ENCODE peak calls at places on chromosome 13, in five cellular contexts. One of them, this sample, is unnamed.

GRCh38 chr13:42892760-42893159 is 99.3 kb downstream of the EPSTI1 start:
- DNase-seq in GM12892: no peak
- DNase-seq in activated CD4-positive, alpha-beta T cell treated with anti-CD3 and anti-CD28 coated beads, Interleukin-2, amount 50 U/mL, for 24 hours: no peak
- DNase-seq in stimulated activated CD8-positive, alpha-beta memory T cell treated with anti-CD3 and anti-CD28 coated beads, Interleukin-15, amount 100 ng/mL, for 24 hours: no peak
- DNase-seq in tibial nerve: no peak
- DNase-seq in this sample: no peak

GRCh38 chr13:88303605-88304004 is 632.4 kb downstream of the SLITRK5 start:
- DNase-seq in GM12892: no peak
- DNase-seq in activated CD4-positive, alpha-beta T cell treated with anti-CD3 and anti-CD28 coated beads, Interleukin-2, amount 50 U/mL, for 24 hours: no peak
- DNase-seq in stimulated activated CD8-positive, alpha-beta memory T cell treated with anti-CD3 and anti-CD28 coated beads, Interleukin-15, amount 100 ng/mL, for 24 hours: no peak
- DNase-seq in tibial nerve: no peak
- DNase-seq in this sample: no peak

GRCh38 chr13:59112375-59112774 is 1051.4 kb downstream of the DIAPH3 start:
- DNase-seq in GM12892: no peak
- DNase-seq in stimulated activated CD8-positive, alpha-beta memory T cell treated with anti-CD3 and anti-CD28 coated beads, Interleukin-15, amount 100 ng/mL, for 24 hours: no peak
- DNase-seq in tibial nerve: no peak
- DNase-seq in activated CD4-positive, alpha-beta T cell treated with anti-CD3 and anti-CD28 coated beads, Interleukin-2, amount 50 U/mL, for 24 hours: no peak
- DNase-seq in this sample: no peak

GRCh38 chr13:113646921-113647340 is 11.1 kb downstream of the ATP4B start:
- DNase-seq in tibial nerve: peak
- DNase-seq in stimulated activated CD8-positive, alpha-beta memory T cell treated with anti-CD3 and anti-CD28 coated beads, Interleukin-15, amount 100 ng/mL, for 24 hours: no peak
- DNase-seq in GM12892: no peak
- DNase-seq in activated CD4-positive, alpha-beta T cell treated with anti-CD3 and anti-CD28 coated beads, Interleukin-2, amount 50 U/mL, for 24 hours: no peak
- DNase-seq in this sample: peak

GRCh38 chr13:26219726-26220125 is 2.4 kb downstream of the RNF6 start:
- DNase-seq in tibial nerve: no peak
- DNase-seq in activated CD4-positive, alpha-beta T cell treated with anti-CD3 and anti-CD28 coated beads, Interleukin-2, amount 50 U/mL, for 24 hours: no peak
- DNase-seq in GM12892: no peak
- DNase-seq in stimulated activated CD8-positive, alpha-beta memory T cell treated with anti-CD3 and anti-CD28 coated beads, Interleukin-15, amount 100 ng/mL, for 24 hours: no peak
- DNase-seq in this sample: no peak

GRCh38 chr13:40445557-40445990 is 220.9 kb downstream of the FOXO1 start:
- DNase-seq in activated CD4-positive, alpha-beta T cell treated with anti-CD3 and anti-CD28 coated beads, Interleukin-2, amount 50 U/mL, for 24 hours: no peak
- DNase-seq in tibial nerve: no peak
- DNase-seq in stimulated activated CD8-positive, alpha-beta memory T cell treated with anti-CD3 and anti-CD28 coated beads, Interleukin-15, amount 100 ng/mL, for 24 hours: no peak
- DNase-seq in GM12892: peak
- DNase-seq in this sample: no peak

GRCh38 chr13:88031980-88032562 is 360.9 kb downstream of the SLITRK5 start:
- DNase-seq in activated CD4-positive, alpha-beta T cell treated with anti-CD3 and anti-CD28 coated beads, Interleukin-2, amount 50 U/mL, for 24 hours: no peak
- DNase-seq in GM12892: no peak
- DNase-seq in stimulated activated CD8-positive, alpha-beta memory T cell treated with anti-CD3 and anti-CD28 coated beads, Interleukin-15, amount 100 ng/mL, for 24 hours: no peak
- DNase-seq in tibial nerve: no peak
- DNase-seq in this sample: no peak

GRCh38 chr13:33931397-33931987 is 113.5 kb downstream of the RFC3 start:
- DNase-seq in activated CD4-positive, alpha-beta T cell treated with anti-CD3 and anti-CD28 coated beads, Interleukin-2, amount 50 U/mL, for 24 hours: no peak
- DNase-seq in GM12892: no peak
- DNase-seq in tibial nerve: no peak
- DNase-seq in stimulated activated CD8-positive, alpha-beta memory T cell treated with anti-CD3 and anti-CD28 coated beads, Interleukin-15, amount 100 ng/mL, for 24 hours: no peak
- DNase-seq in this sample: no peak

GRCh38 chr13:39603424-39603947 is 493 bp upstream of the LHFPL6 start:
- DNase-seq in stimulated activated CD8-positive, alpha-beta memory T cell treated with anti-CD3 and anti-CD28 coated beads, Interleukin-15, amount 100 ng/mL, for 24 hours: no peak
- DNase-seq in tibial nerve: no peak
- DNase-seq in activated CD4-positive, alpha-beta T cell treated with anti-CD3 and anti-CD28 coated beads, Interleukin-2, amount 50 U/mL, for 24 hours: no peak
- DNase-seq in GM12892: no peak
- DNase-seq in this sample: no peak

GRCh38 chr13:71515639-71516038 is 351.4 kb downstream of the DACH1 start:
- DNase-seq in activated CD4-positive, alpha-beta T cell treated with anti-CD3 and anti-CD28 coated beads, Interleukin-2, amount 50 U/mL, for 24 hours: no peak
- DNase-seq in tibial nerve: no peak
- DNase-seq in stimulated activated CD8-positive, alpha-beta memory T cell treated with anti-CD3 and anti-CD28 coated beads, Interleukin-15, amount 100 ng/mL, for 24 hours: no peak
- DNase-seq in GM12892: no peak
- DNase-seq in this sample: no peak

GRCh38 chr13:83452292-83452950 is 429.9 kb downstream of the SLITRK1 start:
- DNase-seq in GM12892: no peak
- DNase-seq in activated CD4-positive, alpha-beta T cell treated with anti-CD3 and anti-CD28 coated beads, Interleukin-2, amount 50 U/mL, for 24 hours: no peak
- DNase-seq in stimulated activated CD8-positive, alpha-beta memory T cell treated with anti-CD3 and anti-CD28 coated beads, Interleukin-15, amount 100 ng/mL, for 24 hours: no peak
- DNase-seq in tibial nerve: no peak
- DNase-seq in this sample: no peak

GRCh38 chr13:32911506-32911905 is 104.7 kb upstream of the KL start:
- DNase-seq in GM12892: peak
- DNase-seq in tibial nerve: no peak
- DNase-seq in stimulated activated CD8-positive, alpha-beta memory T cell treated with anti-CD3 and anti-CD28 coated beads, Interleukin-15, amount 100 ng/mL, for 24 hours: no peak
- DNase-seq in activated CD4-positive, alpha-beta T cell treated with anti-CD3 and anti-CD28 coated beads, Interleukin-2, amount 50 U/mL, for 24 hours: no peak
- DNase-seq in this sample: no peak

GRCh38 chr13:99124695-99125334 is 75.8 kb upstream of the UBAC2 start:
- DNase-seq in activated CD4-positive, alpha-beta T cell treated with anti-CD3 and anti-CD28 coated beads, Interleukin-2, amount 50 U/mL, for 24 hours: no peak
- DNase-seq in GM12892: no peak
- DNase-seq in tibial nerve: no peak
- DNase-seq in stimulated activated CD8-positive, alpha-beta memory T cell treated with anti-CD3 and anti-CD28 coated beads, Interleukin-15, amount 100 ng/mL, for 24 hours: no peak
- DNase-seq in this sample: no peak

GRCh38 chr13:69595181-69595580 is 512.4 kb upstream of the ATXN8OS start:
- DNase-seq in tibial nerve: no peak
- DNase-seq in activated CD4-positive, alpha-beta T cell treated with anti-CD3 and anti-CD28 coated beads, Interleukin-2, amount 50 U/mL, for 24 hours: no peak
- DNase-seq in GM12892: no peak
- DNase-seq in stimulated activated CD8-positive, alpha-beta memory T cell treated with anti-CD3 and anti-CD28 coated beads, Interleukin-15, amount 100 ng/mL, for 24 hours: no peak
- DNase-seq in this sample: no peak

GRCh38 chr13:91664036-91664435 is 265.6 kb downstream of the GPC5 start:
- DNase-seq in activated CD4-positive, alpha-beta T cell treated with anti-CD3 and anti-CD28 coated beads, Interleukin-2, amount 50 U/mL, for 24 hours: no peak
- DNase-seq in GM12892: no peak
- DNase-seq in tibial nerve: no peak
- DNase-seq in stimulated activated CD8-positive, alpha-beta memory T cell treated with anti-CD3 and anti-CD28 coated beads, Interleukin-15, amount 100 ng/mL, for 24 hours: no peak
- DNase-seq in this sample: no peak

GRCh38 chr13:41505209-41505835 is 48.0 kb downstream of the RGCC start:
- DNase-seq in stimulated activated CD8-positive, alpha-beta memory T cell treated with anti-CD3 and anti-CD28 coated beads, Interleukin-15, amount 100 ng/mL, for 24 hours: no peak
- DNase-seq in tibial nerve: no peak
- DNase-seq in activated CD4-positive, alpha-beta T cell treated with anti-CD3 and anti-CD28 coated beads, Interleukin-2, amount 50 U/mL, for 24 hours: no peak
- DNase-seq in GM12892: no peak
- DNase-seq in this sample: no peak

GRCh38 chr13:20405691-20406090 is 120.0 kb downstream of the CRYL1 start:
- DNase-seq in activated CD4-positive, alpha-beta T cell treated with anti-CD3 and anti-CD28 coated beads, Interleukin-2, amount 50 U/mL, for 24 hours: no peak
- DNase-seq in stimulated activated CD8-positive, alpha-beta memory T cell treated with anti-CD3 and anti-CD28 coated beads, Interleukin-15, amount 100 ng/mL, for 24 hours: no peak
- DNase-seq in tibial nerve: no peak
- DNase-seq in GM12892: no peak
- DNase-seq in this sample: no peak

GRCh38 chr13:66076417-66076816 is 1153.7 kb downstream of the PCDH9 start:
- DNase-seq in activated CD4-positive, alpha-beta T cell treated with anti-CD3 and anti-CD28 coated beads, Interleukin-2, amount 50 U/mL, for 24 hours: no peak
- DNase-seq in GM12892: no peak
- DNase-seq in stimulated activated CD8-positive, alpha-beta memory T cell treated with anti-CD3 and anti-CD28 coated beads, Interleukin-15, amount 100 ng/mL, for 24 hours: no peak
- DNase-seq in tibial nerve: no peak
- DNase-seq in this sample: no peak

GRCh38 chr13:80448725-80449124 is 107.8 kb upstream of the SPRY2 start:
- DNase-seq in activated CD4-positive, alpha-beta T cell treated with anti-CD3 and anti-CD28 coated beads, Interleukin-2, amount 50 U/mL, for 24 hours: no peak
- DNase-seq in stimulated activated CD8-positive, alpha-beta memory T cell treated with anti-CD3 and anti-CD28 coated beads, Interleukin-15, amount 100 ng/mL, for 24 hours: no peak
- DNase-seq in GM12892: no peak
- DNase-seq in tibial nerve: no peak
- DNase-seq in this sample: no peak

GRCh38 chr13:80340643-80341097 is 256 bp downstream of the SPRY2 start:
- DNase-seq in GM12892: no peak
- DNase-seq in stimulated activated CD8-positive, alpha-beta memory T cell treated with anti-CD3 and anti-CD28 coated beads, Interleukin-15, amount 100 ng/mL, for 24 hours: no peak
- DNase-seq in tibial nerve: no peak
- DNase-seq in activated CD4-positive, alpha-beta T cell treated with anti-CD3 and anti-CD28 coated beads, Interleukin-2, amount 50 U/mL, for 24 hours: no peak
- DNase-seq in this sample: no peak

GRCh38 chr13:94632227-94632980 is 30.7 kb downstream of the GPR180 start:
- DNase-seq in stimulated activated CD8-positive, alpha-beta memory T cell treated with anti-CD3 and anti-CD28 coated beads, Interleukin-15, amount 100 ng/mL, for 24 hours: no peak
- DNase-seq in tibial nerve: no peak
- DNase-seq in GM12892: no peak
- DNase-seq in activated CD4-positive, alpha-beta T cell treated with anti-CD3 and anti-CD28 coated beads, Interleukin-2, amount 50 U/mL, for 24 hours: no peak
- DNase-seq in this sample: no peak

GRCh38 chr13:85567909-85568308 is 231.3 kb downstream of the SLITRK6 start:
- DNase-seq in activated CD4-positive, alpha-beta T cell treated with anti-CD3 and anti-CD28 coated beads, Interleukin-2, amount 50 U/mL, for 24 hours: no peak
- DNase-seq in GM12892: no peak
- DNase-seq in stimulated activated CD8-positive, alpha-beta memory T cell treated with anti-CD3 and anti-CD28 coated beads, Interleukin-15, amount 100 ng/mL, for 24 hours: no peak
- DNase-seq in tibial nerve: no peak
- DNase-seq in this sample: no peak

GRCh38 chr13:20160346-20161274 is at the start of gene GJA3:
- DNase-seq in GM12892: no peak
- DNase-seq in activated CD4-positive, alpha-beta T cell treated with anti-CD3 and anti-CD28 coated beads, Interleukin-2, amount 50 U/mL, for 24 hours: peak
- DNase-seq in stimulated activated CD8-positive, alpha-beta memory T cell treated with anti-CD3 and anti-CD28 coated beads, Interleukin-15, amount 100 ng/mL, for 24 hours: peak
- DNase-seq in tibial nerve: no peak
- DNase-seq in this sample: peak

GRCh38 chr13:48304132-48304876 is 753 bp downstream of the RB1 start:
- DNase-seq in GM12892: peak
- DNase-seq in tibial nerve: no peak
- DNase-seq in stimulated activated CD8-positive, alpha-beta memory T cell treated with anti-CD3 and anti-CD28 coated beads, Interleukin-15, amount 100 ng/mL, for 24 hours: no peak
- DNase-seq in activated CD4-positive, alpha-beta T cell treated with anti-CD3 and anti-CD28 coated beads, Interleukin-2, amount 50 U/mL, for 24 hours: no peak
- DNase-seq in this sample: peak

GRCh38 chr13:47858678-47859050 is 142.4 kb downstream of the SUCLA2 start:
- DNase-seq in GM12892: no peak
- DNase-seq in activated CD4-positive, alpha-beta T cell treated with anti-CD3 and anti-CD28 coated beads, Interleukin-2, amount 50 U/mL, for 24 hours: no peak
- DNase-seq in tibial nerve: no peak
- DNase-seq in stimulated activated CD8-positive, alpha-beta memory T cell treated with anti-CD3 and anti-CD28 coated beads, Interleukin-15, amount 100 ng/mL, for 24 hours: no peak
- DNase-seq in this sample: no peak

GRCh38 chr13:106942558-106942957 is 374.6 kb upstream of the ARGLU1 start:
- DNase-seq in activated CD4-positive, alpha-beta T cell treated with anti-CD3 and anti-CD28 coated beads, Interleukin-2, amount 50 U/mL, for 24 hours: no peak
- DNase-seq in stimulated activated CD8-positive, alpha-beta memory T cell treated with anti-CD3 and anti-CD28 coated beads, Interleukin-15, amount 100 ng/mL, for 24 hours: no peak
- DNase-seq in GM12892: no peak
- DNase-seq in tibial nerve: no peak
- DNase-seq in this sample: no peak

GRCh38 chr13:33918199-33918932 is 100.4 kb downstream of the RFC3 start:
- DNase-seq in GM12892: no peak
- DNase-seq in stimulated activated CD8-positive, alpha-beta memory T cell treated with anti-CD3 and anti-CD28 coated beads, Interleukin-15, amount 100 ng/mL, for 24 hours: no peak
- DNase-seq in activated CD4-positive, alpha-beta T cell treated with anti-CD3 and anti-CD28 coated beads, Interleukin-2, amount 50 U/mL, for 24 hours: no peak
- DNase-seq in tibial nerve: no peak
- DNase-seq in this sample: no peak

GRCh38 chr13:60043262-60043661 is 120.5 kb downstream of the DIAPH3 start:
- DNase-seq in GM12892: no peak
- DNase-seq in stimulated activated CD8-positive, alpha-beta memory T cell treated with anti-CD3 and anti-CD28 coated beads, Interleukin-15, amount 100 ng/mL, for 24 hours: no peak
- DNase-seq in tibial nerve: no peak
- DNase-seq in activated CD4-positive, alpha-beta T cell treated with anti-CD3 and anti-CD28 coated beads, Interleukin-2, amount 50 U/mL, for 24 hours: no peak
- DNase-seq in this sample: no peak

GRCh38 chr13:35599385-35599784 is 122.9 kb upstream of the MAB21L1 start:
- DNase-seq in GM12892: no peak
- DNase-seq in activated CD4-positive, alpha-beta T cell treated with anti-CD3 and anti-CD28 coated beads, Interleukin-2, amount 50 U/mL, for 24 hours: no peak
- DNase-seq in tibial nerve: no peak
- DNase-seq in stimulated activated CD8-positive, alpha-beta memory T cell treated with anti-CD3 and anti-CD28 coated beads, Interleukin-15, amount 100 ng/mL, for 24 hours: no peak
- DNase-seq in this sample: no peak

GRCh38 chr13:49554387-49554786 is 31.0 kb downstream of the RCBTB1 start:
- DNase-seq in tibial nerve: no peak
- DNase-seq in stimulated activated CD8-positive, alpha-beta memory T cell treated with anti-CD3 and anti-CD28 coated beads, Interleukin-15, amount 100 ng/mL, for 24 hours: no peak
- DNase-seq in GM12892: no peak
- DNase-seq in activated CD4-positive, alpha-beta T cell treated with anti-CD3 and anti-CD28 coated beads, Interleukin-2, amount 50 U/mL, for 24 hours: no peak
- DNase-seq in this sample: no peak

GRCh38 chr13:50344717-50345116 is 329.5 kb downstream of the KCNRG start:
- DNase-seq in tibial nerve: no peak
- DNase-seq in GM12892: no peak
- DNase-seq in stimulated activated CD8-positive, alpha-beta memory T cell treated with anti-CD3 and anti-CD28 coated beads, Interleukin-15, amount 100 ng/mL, for 24 hours: no peak
- DNase-seq in activated CD4-positive, alpha-beta T cell treated with anti-CD3 and anti-CD28 coated beads, Interleukin-2, amount 50 U/mL, for 24 hours: no peak
- DNase-seq in this sample: no peak

GRCh38 chr13:112972867-112973576 is 4.0 kb downstream of the MCF2L start:
- DNase-seq in tibial nerve: no peak
- DNase-seq in GM12892: no peak
- DNase-seq in stimulated activated CD8-positive, alpha-beta memory T cell treated with anti-CD3 and anti-CD28 coated beads, Interleukin-15, amount 100 ng/mL, for 24 hours: no peak
- DNase-seq in activated CD4-positive, alpha-beta T cell treated with anti-CD3 and anti-CD28 coated beads, Interleukin-2, amount 50 U/mL, for 24 hours: no peak
- DNase-seq in this sample: no peak

GRCh38 chr13:34352958-34353357 is 535.0 kb downstream of the RFC3 start:
- DNase-seq in tibial nerve: no peak
- DNase-seq in activated CD4-positive, alpha-beta T cell treated with anti-CD3 and anti-CD28 coated beads, Interleukin-2, amount 50 U/mL, for 24 hours: no peak
- DNase-seq in GM12892: no peak
- DNase-seq in stimulated activated CD8-positive, alpha-beta memory T cell treated with anti-CD3 and anti-CD28 coated beads, Interleukin-15, amount 100 ng/mL, for 24 hours: no peak
- DNase-seq in this sample: no peak

GRCh38 chr13:30376426-30377311 is 45.6 kb upstream of the UBE2L5 start:
- DNase-seq in activated CD4-positive, alpha-beta T cell treated with anti-CD3 and anti-CD28 coated beads, Interleukin-2, amount 50 U/mL, for 24 hours: no peak
- DNase-seq in tibial nerve: no peak
- DNase-seq in GM12892: peak
- DNase-seq in stimulated activated CD8-positive, alpha-beta memory T cell treated with anti-CD3 and anti-CD28 coated beads, Interleukin-15, amount 100 ng/mL, for 24 hours: peak
- DNase-seq in this sample: peak

GRCh38 chr13:99432637-99433542 is 68.4 kb upstream of the TM9SF2 start:
- DNase-seq in stimulated activated CD8-positive, alpha-beta memory T cell treated with anti-CD3 and anti-CD28 coated beads, Interleukin-15, amount 100 ng/mL, for 24 hours: peak
- DNase-seq in activated CD4-positive, alpha-beta T cell treated with anti-CD3 and anti-CD28 coated beads, Interleukin-2, amount 50 U/mL, for 24 hours: peak
- DNase-seq in tibial nerve: peak
- DNase-seq in GM12892: peak
- DNase-seq in this sample: peak

GRCh38 chr13:112526146-112526853 is 61.7 kb downstream of the TUBGCP3 start:
- DNase-seq in tibial nerve: no peak
- DNase-seq in stimulated activated CD8-positive, alpha-beta memory T cell treated with anti-CD3 and anti-CD28 coated beads, Interleukin-15, amount 100 ng/mL, for 24 hours: no peak
- DNase-seq in activated CD4-positive, alpha-beta T cell treated with anti-CD3 and anti-CD28 coated beads, Interleukin-2, amount 50 U/mL, for 24 hours: no peak
- DNase-seq in GM12892: no peak
- DNase-seq in this sample: no peak

This sample was measured in activated CD4-positive, CD25-positive, alpha-beta regulatory T cell treated with anti-CD3 and anti-CD28 coated beads, Interleukin-2, amount 50 U/mL, for 72 hours.